ENCODE peak calls at places on chromosomes 3 and 15, in eight cellular contexts. X is Caki2; A is stimulated activated CD8-positive, alpha-beta memory T cell treated with anti-CD3 and anti-CD28 coated beads, Interleukin-4, amount 100 ng/mL, for 1 hour; P is astrocyte of the spinal cord; D is A172; R is H4; V is HuH-7; B is stimulated activated effector memory CD8-positive, alpha-beta T cell treated with anti-CD3 and anti-CD28 coated beads, Interleukin-12 subunit alpha, Interleukin-12 subunit beta, amount 100 ng/mL, for 72 hours. Y is an unnamed sample.

GRCh38 chr15:50135123-50135541 is 16.1 kb upstream of the ATP8B4 start:
- DNase-seq in D (peak), A (no peak), R (no peak), P (no peak), X (peak), V (no peak), B (peak), Y (peak)

GRCh38 chr15:96362001-96362758 is 31.7 kb downstream of the NR2F2 start:
- DNase-seq in D (no peak), V (no peak), B (no peak), A (no peak), P (no peak), X (no peak), R (no peak), Y (no peak)

GRCh38 chr3:14431928-14432834 is 29.8 kb downstream of the SLC6A6 start:
- DNase-seq in R (peak), X (peak), B (peak), A (peak), D (peak), V (peak), P (peak), Y (peak)

GRCh38 chr15:39616731-39617455 is 36.0 kb downstream of the THBS1 start:
- DNase-seq in B (no peak), A (no peak), X (no peak), P (no peak), V (no peak), D (no peak), R (no peak), Y (peak)

GRCh38 chr3:48695113-48695753 is 9.5 kb upstream of the NCKIPSD start:
- DNase-seq in V (no peak), P (peak), R (peak), B (no peak), X (peak), D (peak), A (no peak), Y (no peak)

GRCh38 chr15:71800835-71801745 is 9.3 kb upstream of the NR2E3 start:
- DNase-seq in B (no peak), A (no peak), D (peak), V (peak), P (peak), R (peak), X (peak), Y (peak)

GRCh38 chr15:48355377-48355776 is 24.1 kb downstream of the DUT start:
- DNase-seq in R (no peak), B (no peak), V (peak), P (peak), D (no peak), A (no peak), X (no peak), Y (no peak)

GRCh38 chr15:61083781-61084134 is 145.3 kb downstream of the RORA start:
- DNase-seq in X (no peak), B (no peak), V (no peak), R (no peak), P (no peak), A (no peak), D (no peak), Y (no peak)